ENCODE peak calls at places on chromosomes 13 and 19, in seven cellular contexts. C is cardiac fibroblast, K is fibroblast of mammary gland, Y is AG10803, P is dorsolateral prefrontal cortex, A is ascending aorta, G is BJ. Q is an unnamed sample.

GRCh38 chr13:34020388-34020787 is 202.4 kb downstream of the RFC3 start:
- DNase-seq in A (no peak), G (no peak), P (no peak), Y (no peak), K (no peak), C (no peak), Q (no peak)

GRCh38 chr19:40578442-40578908 is 1.8 kb downstream of the SHKBP1 start:
- DNase-seq in C (peak), K (peak), A (no peak), P (peak), Y (no peak), G (no peak), Q (no peak)

GRCh38 chr13:112674412-112675383 is 15.1 kb upstream of the ATP11A start:
- DNase-seq in Y (peak), C (no peak), K (no peak), G (no peak), A (no peak), P (no peak), Q (no peak)

GRCh38 chr13:113567681-113568080 is 16.9 kb upstream of the TFDP1 start:
- DNase-seq in K (no peak), C (no peak), G (no peak), P (no peak), Y (no peak), A (peak), Q (no peak)

GRCh38 chr13:55199132-55199531 is 1941.6 kb upstream of the PRR20A start:
- DNase-seq in Y (no peak), C (no peak), A (no peak), G (no peak), K (no peak), P (no peak), Q (no peak)

GRCh38 chr13:105762096-105762495 is 773.4 kb downstream of the EFNB2 start:
- DNase-seq in A (no peak), G (no peak), K (no peak), C (no peak), Y (no peak), P (no peak), Q (no peak)

GRCh38 chr19:42325896-42326771 is 699 bp downstream of the MEGF8 start:
- DNase-seq in Y (no peak), A (no peak), K (no peak), C (no peak), G (no peak), P (no peak), Q (no peak)

GRCh38 chr13:23776698-23777570 is 112.3 kb downstream of the MIPEP start:
- DNase-seq in C (no peak), K (no peak), P (no peak), Y (no peak), G (no peak), A (no peak), Q (no peak)

GRCh38 chr19:29680447-29680846 is 15.2 kb downstream of the PLEKHF1 start:
- DNase-seq in G (no peak), K (no peak), A (no peak), P (no peak), C (no peak), Y (no peak), Q (no peak)

GRCh38 chr13:79060216-79060615 is 345.8 kb downstream of the RBM26 start:
- DNase-seq in Y (no peak), A (no peak), K (no peak), P (no peak), G (no peak), C (no peak), Q (no peak)

GRCh38 chr19:33631628-33631995 is 9.9 kb downstream of the CHST8 start:
- DNase-seq in A (no peak), K (no peak), P (no peak), Y (no peak), C (no peak), G (no peak), Q (no peak)

GRCh38 chr13:79341202-79341601 is 64.9 kb downstream of the RBM26 start:
- DNase-seq in P (no peak), Y (no peak), K (no peak), G (no peak), C (no peak), A (no peak), Q (no peak)

GRCh38 chr13:44373601-44374347 is at the start of gene SERP2:
- DNase-seq in C (no peak), G (no peak), K (peak), A (no peak), P (peak), Y (peak), Q (no peak)

GRCh38 chr19:48896191-48896720 is 2.3 kb downstream of the TULP2 start:
- DNase-seq in K (peak), C (peak), P (peak), Y (peak), A (no peak), G (no peak), Q (no peak)

GRCh38 chr13:24495151-24495729 is 17.3 kb downstream of the PARP4 start:
- DNase-seq in Y (no peak), G (no peak), C (no peak), A (no peak), P (no peak), K (no peak), Q (no peak)

GRCh38 chr13:30647420-30647819 is 29.7 kb downstream of the USPL1 start:
- DNase-seq in Y (no peak), P (no peak), K (no peak), C (no peak), A (no peak), G (no peak), Q (no peak)

GRCh38 chr13:112885782-112886268 is 83.2 kb upstream of the MCF2L start:
- DNase-seq in C (peak), A (no peak), G (peak), Y (peak), P (no peak), K (peak), Q (peak)

GRCh38 chr13:70108276-70108845 is at the start of gene KLHL1:
- DNase-seq in K (no peak), G (no peak), Y (no peak), C (no peak), P (no peak), A (no peak), Q (no peak)

GRCh38 chr19:18718015-18718526 is 34.6 kb downstream of the CRTC1 start:
- DNase-seq in P (no peak), G (no peak), A (no peak), Y (no peak), K (no peak), C (peak), Q (no peak)

DNA sequence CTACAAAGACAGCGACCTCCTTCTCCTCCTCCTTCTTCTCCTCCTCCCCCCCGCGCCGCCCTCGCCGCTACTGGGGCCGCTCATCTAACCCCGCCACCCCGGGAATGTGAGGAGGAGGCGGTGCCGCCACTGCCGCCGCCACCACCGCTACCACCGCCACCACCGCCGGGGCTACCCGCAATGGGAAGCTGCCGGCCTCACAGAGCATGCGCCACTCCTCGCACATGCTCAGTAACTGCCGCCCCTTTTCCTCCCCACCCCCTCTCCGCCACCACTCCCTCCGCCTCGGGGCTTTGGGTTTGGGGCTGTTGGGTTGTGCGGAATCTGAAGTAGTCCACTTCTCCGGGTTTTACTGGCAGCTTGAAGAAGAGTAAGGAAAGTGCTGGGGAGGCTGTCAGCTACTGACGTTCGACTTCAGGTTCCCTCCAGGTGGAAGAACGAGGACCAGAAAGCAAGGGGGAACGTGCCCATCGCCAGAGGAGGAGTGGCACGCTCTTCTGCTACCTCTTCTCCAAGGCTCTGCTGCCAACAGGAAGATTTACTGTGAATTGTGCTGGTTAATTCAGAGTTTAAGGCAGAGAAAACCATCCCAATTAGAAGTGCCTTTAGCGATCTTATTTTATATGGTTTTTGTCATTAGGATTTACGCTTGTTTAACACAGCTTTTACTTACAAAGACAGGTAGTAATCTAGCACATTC is at the start of gene MYCBP2:
- DNase-seq in G (peak), A (peak), Y (peak), P (peak), C (peak), K (peak), Q (peak)
- TF ChIP-seq CTCF in G (no peak), A (no peak), Y (no peak), P (no peak), C (no peak), K (no peak), Q (no peak)

GRCh38 chr19:10729406-10729805 is 11.5 kb downstream of the DNM2 start:
- DNase-seq in K (no peak), G (no peak), Y (no peak), A (no peak), C (no peak), P (no peak), Q (no peak)

GRCh38 chr19:10726268-10726667 is 8.4 kb downstream of the DNM2 start:
- DNase-seq in K (no peak), A (no peak), C (no peak), P (no peak), Y (no peak), G (no peak), Q (no peak)

GRCh38 chr19:10724573-10725071 is 6.7 kb downstream of the DNM2 start:
- DNase-seq in P (peak), A (no peak), G (peak), Y (peak), C (no peak), K (peak), Q (peak)

GRCh38 chr19:10727599-10728250 is 9.8 kb downstream of the DNM2 start:
- DNase-seq in K (no peak), Y (peak), C (no peak), P (peak), G (no peak), A (no peak), Q (no peak)

GRCh38 chr19:10725415-10725814 is 7.5 kb downstream of the DNM2 start:
- DNase-seq in K (no peak), A (no peak), Y (no peak), G (no peak), C (no peak), P (no peak), Q (no peak)
- H3K4me3 ChIP-seq in K (no peak), A (no peak), Y (no peak), G (no peak), C (no peak), P (no peak), Q (no peak)

DNA sequence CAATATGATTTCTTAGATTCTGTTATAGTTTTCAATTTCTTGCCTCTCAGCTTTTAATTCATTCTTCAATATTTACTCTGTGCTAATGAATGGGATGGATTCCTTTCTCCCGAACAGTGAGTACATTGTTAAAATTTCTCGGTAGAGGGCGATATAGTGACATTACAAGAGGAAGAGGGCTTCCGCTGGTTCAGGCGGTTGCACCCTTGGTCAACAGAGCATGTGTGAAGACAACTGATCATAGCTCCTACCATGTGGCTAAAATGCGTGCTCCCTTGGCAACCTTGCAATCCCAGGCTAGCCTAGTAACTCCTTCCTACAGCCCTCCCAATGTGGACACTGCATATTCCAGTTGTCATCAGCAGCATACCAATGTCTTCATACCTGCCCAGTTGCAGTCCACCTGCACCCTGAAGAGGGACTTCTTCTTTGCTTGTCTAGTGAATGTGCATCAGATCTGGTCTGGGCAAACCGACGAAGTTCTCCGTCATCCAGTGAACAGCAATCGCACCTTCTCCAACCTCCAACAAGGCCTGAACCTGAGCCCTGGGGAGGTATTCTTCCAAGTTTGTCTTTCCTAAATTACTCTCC is 653.0 kb upstream of the GPC6 start:
- DNase-seq in P (no peak), K (peak), Y (peak), A (no peak), C (peak), G (no peak), Q (no peak)
- TF ChIP-seq CTCF in P (no peak), K (peak), Y (no peak), A (no peak), C (no peak), G (no peak), Q (no peak)

GRCh38 chr19:58500242-58500641 is 11.6 kb downstream of the SLC27A5 start:
- DNase-seq in C (no peak), G (no peak), A (no peak), P (no peak), K (no peak), Y (no peak), Q (no peak)
- H3K4me3 ChIP-seq in C (no peak), G (peak), A (peak), P (peak), K (peak), Y (peak), Q (peak)

DNA sequence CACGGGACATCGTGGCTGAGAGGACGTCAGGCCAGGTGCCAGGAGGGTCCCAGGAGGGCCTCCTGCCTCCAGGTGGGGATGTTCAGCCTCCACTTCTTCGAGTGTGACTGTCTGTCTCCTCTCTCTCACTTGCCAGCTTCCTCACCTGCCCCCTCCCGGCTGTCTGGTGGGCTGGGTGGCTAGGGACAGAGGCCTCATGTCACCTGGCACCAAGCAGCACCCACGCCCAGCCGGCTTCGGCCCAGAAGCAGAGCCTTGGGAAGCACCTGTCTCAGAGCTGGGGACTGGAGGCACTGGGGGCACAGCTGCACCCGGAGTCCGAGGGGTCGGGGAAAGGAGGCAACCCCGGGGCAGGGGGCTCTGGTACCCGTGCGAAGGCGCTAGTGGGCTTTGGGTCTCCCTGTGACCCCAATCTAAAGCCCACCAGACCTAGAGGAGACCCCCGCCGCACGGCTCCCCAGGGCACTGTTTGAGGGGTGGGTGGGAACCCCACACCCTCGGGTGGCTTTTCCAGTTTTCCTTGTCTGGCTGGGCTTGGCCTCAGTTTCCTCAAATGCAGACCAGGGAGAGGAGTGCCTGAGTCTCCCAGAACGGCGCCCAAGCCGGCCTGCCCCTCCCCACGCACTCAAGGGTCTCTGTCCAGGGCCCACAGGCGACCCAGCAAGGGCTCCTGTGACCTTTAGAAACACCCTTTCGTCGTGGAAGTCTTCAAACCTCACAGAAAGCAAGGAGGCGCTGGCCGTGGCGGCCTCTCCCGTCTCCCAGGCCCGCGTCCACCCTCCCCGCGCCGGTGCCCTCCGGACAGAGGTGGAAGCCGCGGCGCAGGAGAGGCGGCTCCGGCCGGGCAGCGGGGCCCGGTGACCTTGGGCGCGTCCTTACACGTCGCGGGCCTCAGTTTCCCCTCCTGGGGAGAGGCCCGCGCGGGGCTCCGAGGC is 656 bp upstream of the HCN2 start:
- DNase-seq in Y (no peak), P (no peak), G (no peak), C (no peak), K (no peak), A (no peak), Q (no peak)
- TF ChIP-seq CTCF in Y (no peak), P (no peak), G (no peak), C (no peak), K (no peak), A (no peak), Q (no peak)

DNA sequence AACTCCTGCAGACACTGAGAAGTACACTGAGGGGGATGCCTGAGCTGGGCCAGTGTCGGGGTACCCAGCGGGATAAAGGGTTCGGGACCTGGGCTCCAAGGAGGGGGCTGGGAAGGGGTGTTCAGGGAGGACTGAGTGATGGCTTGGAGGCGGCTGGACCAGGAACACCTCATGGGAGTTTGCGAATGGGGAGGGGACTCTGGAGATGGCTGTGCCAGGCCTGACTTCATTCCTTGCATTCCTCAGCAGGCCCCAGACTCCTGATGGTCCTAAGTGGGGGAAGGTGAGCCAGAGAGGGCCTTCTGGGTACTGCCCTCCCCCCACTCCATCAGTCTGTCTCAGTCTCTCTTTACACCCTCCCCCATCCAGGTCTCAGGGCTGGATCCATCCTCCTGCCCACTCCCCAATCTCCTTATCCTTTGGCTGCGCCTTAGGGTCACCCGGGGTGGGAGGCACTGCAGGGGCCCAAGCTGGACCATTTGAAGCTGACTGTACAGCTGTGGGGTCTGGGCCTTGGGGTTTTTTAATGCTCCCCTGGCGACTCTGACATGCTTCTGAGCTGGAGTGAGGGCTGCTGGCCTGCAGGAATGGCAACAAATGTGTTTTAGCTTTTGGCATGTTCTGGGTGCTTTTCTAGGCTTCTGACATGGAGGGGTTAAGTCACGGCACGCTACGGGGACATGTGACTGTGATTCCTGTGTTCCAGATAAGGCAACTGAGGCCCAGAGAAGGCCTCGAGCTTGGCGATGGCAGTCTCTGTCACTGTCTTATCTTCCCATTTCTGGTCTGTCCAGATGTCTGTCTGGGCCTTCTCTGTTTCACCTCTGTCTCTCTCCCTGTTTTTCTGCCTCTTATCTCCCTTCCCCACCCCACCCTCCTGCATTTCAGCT is 14.0 kb downstream of the PAK4 start:
- DNase-seq in C (no peak), G (no peak), P (no peak), K (no peak), A (no peak), Y (no peak), Q (no peak)
- H3K4me3 ChIP-seq in C (no peak), G (no peak), P (no peak), K (no peak), A (no peak), Y (no peak), Q (no peak)

Q was measured in AG09309.